ENCODE peak calls at places on chromosomes 12 and 14, in six cellular contexts. U, C, H, Y, J and P are unnamed samples.

GRCh38 chr12:71046215-71046614 is 111.6 kb downstream of the TSPAN8 start:
- DNase-seq in U (no peak), C (no peak), H (no peak), Y (no peak), J (no peak), P (no peak)

GRCh38 chr12:10283028-10283427 is 24.6 kb upstream of the KLRD1 start:
- DNase-seq in U (no peak), C (no peak), H (no peak), Y (no peak), J (no peak), P (no peak)

GRCh38 chr12:131395971-131396573 is 314.8 kb upstream of the SFSWAP start:
- DNase-seq in U (no peak), C (no peak), H (no peak), Y (no peak), J (no peak), P (no peak)

GRCh38 chr14:63551338-63551737 is 8.2 kb upstream of the PPP2R5E start:
- DNase-seq in U (no peak), C (no peak), H (no peak), Y (no peak), J (no peak), P (no peak)

GRCh38 chr12:52208424-52209165 is 16.8 kb upstream of the KRT80 start:
- DNase-seq in U (no peak), C (no peak), H (no peak), Y (no peak), J (no peak), P (no peak)

GRCh38 chr14:64741200-64741599 is 37.0 kb downstream of the PLEKHG3 start:
- DNase-seq in U (no peak), C (no peak), H (no peak), Y (no peak), J (no peak), P (no peak)

GRCh38 chr14:52365071-52365470 is 51.0 kb downstream of the PTGER2 start:
- DNase-seq in U (no peak), C (no peak), H (no peak), Y (no peak), J (no peak), P (no peak)

GRCh38 chr14:79278798-79279644 is 932.3 kb downstream of the DIO2 start:
- DNase-seq in U (no peak), C (no peak), H (no peak), Y (peak), J (peak), P (no peak)

GRCh38 chr12:123571343-123571813 is 13.0 kb upstream of the TMED2 start:
- DNase-seq in U (no peak), C (no peak), H (peak), Y (peak), J (peak), P (no peak)

GRCh38 chr14:61320806-61321384 is 484 bp upstream of the PRKCH start:
- DNase-seq in U (no peak), C (no peak), H (no peak), Y (no peak), J (no peak), P (no peak)

GRCh38 chr12:48002773-48003218 is 1.5 kb downstream of the COL2A1 start:
- DNase-seq in U (no peak), C (no peak), H (no peak), Y (peak), J (no peak), P (peak)

GRCh38 chr14:64701660-64702059 is 2.6 kb upstream of the PLEKHG3 start:
- DNase-seq in U (no peak), C (no peak), H (no peak), Y (no peak), J (no peak), P (no peak)

GRCh38 chr12:43795716-43796282 is 10.3 kb downstream of the TWF1 start:
- DNase-seq in U (no peak), C (no peak), H (no peak), Y (no peak), J (peak), P (no peak)

GRCh38 chr14:100781952-100782351 is 44.0 kb upstream of the MEG3 start:
- DNase-seq in U (no peak), C (no peak), H (no peak), Y (no peak), J (no peak), P (no peak)

GRCh38 chr14:65044596-65044959 is 57.7 kb downstream of the MAX start:
- DNase-seq in U (no peak), C (no peak), H (peak), Y (no peak), J (no peak), P (no peak)

GRCh38 chr12:92860521-92860920 is 68.6 kb downstream of the EEA1 start:
- DNase-seq in U (no peak), C (no peak), H (no peak), Y (no peak), J (no peak), P (no peak)

GRCh38 chr12:132522586-132523380 is 32.8 kb downstream of the FBRSL1 start:
- DNase-seq in U (no peak), C (no peak), H (no peak), Y (no peak), J (no peak), P (no peak)

GRCh38 chr14:24145700-24146621 is at the start of gene PSME2:
- DNase-seq in U (no peak), C (no peak), H (no peak), Y (no peak), J (no peak), P (no peak)
- TF ChIP-seq POLR2A in U (peak), C (peak), H (no peak), Y (no peak), J (peak), P (peak)

GRCh38 chr12:117061555-117062079 is 37.6 kb downstream of the TESC start:
- DNase-seq in U (no peak), C (no peak), H (no peak), Y (no peak), J (no peak), P (no peak)

GRCh38 chr12:117059156-117059555 is 40.1 kb downstream of the TESC start:
- DNase-seq in U (no peak), C (no peak), H (no peak), Y (no peak), J (no peak), P (no peak)

GRCh38 chr12:117058442-117059072 is 40.7 kb downstream of the TESC start:
- DNase-seq in U (no peak), C (no peak), H (no peak), Y (no peak), J (peak), P (no peak)

GRCh38 chr12:117060927-117061300 is 38.3 kb downstream of the TESC start:
- DNase-seq in U (no peak), C (no peak), H (no peak), Y (no peak), J (no peak), P (no peak)

DNA sequence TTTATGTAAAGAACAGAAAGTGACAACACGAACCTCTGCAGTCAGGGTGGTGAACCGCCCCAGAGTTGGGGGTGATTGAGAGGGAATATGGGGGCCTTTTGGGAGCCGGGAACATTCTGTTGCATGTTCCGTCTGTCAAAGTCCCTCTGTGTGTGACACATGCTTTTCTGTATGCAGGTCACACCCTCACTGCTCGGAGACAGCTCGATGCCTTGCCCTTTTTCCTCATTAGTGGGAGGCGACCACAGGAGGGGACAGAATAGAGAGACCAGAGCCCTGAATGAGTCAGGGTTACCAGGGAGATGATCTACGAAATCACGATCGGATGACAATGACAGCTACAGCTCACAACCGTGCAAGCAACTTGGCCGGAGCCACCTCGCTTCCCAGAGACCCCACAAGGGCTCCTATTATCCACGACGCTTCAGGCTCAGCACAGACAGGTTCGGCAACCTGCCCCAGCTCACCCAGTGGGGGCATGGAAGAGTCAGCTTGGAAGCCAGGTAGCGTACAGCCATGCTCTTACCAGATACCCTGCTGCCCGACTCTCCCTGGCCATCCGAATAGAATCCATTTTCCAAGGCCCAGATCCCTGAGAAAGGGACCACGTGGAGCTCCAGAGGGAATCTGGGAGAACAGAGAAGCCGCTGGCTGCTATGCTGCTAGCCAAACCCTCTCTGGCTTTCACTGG is 38.8 kb downstream of the TESC start:
- DNase-seq in U (no peak), C (no peak), H (peak), Y (no peak), J (no peak), P (no peak)
- TF ChIP-seq POLR2AphosphoS5 in U (no peak), C (no peak), H (no peak), Y (no peak), J (no peak), P (no peak)

DNA sequence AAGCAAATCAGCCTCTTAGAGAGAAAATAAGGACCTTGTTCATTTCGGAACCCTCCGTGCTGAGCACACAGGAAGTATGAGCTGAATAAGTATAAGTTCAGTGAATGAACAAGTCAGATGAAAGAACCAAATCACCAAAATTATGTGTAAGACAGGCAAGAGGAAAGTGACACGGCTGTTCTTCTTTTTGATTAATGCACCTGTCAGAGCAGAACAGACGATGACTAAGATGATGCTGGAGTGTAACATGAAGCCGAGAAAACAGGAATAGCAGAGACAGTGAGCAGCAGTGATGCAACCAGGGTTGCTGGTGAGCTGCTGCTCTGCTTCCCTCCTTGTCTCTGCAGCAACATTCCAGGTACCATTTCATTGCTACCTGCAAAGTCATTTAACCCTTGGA is 861.1 kb downstream of the GALC start:
- DNase-seq in U (no peak), C (no peak), H (no peak), Y (no peak), J (no peak), P (no peak)
- TF ChIP-seq TAF1 in U (no peak), C (no peak), H (no peak), Y (no peak), J (no peak), P (no peak)

GRCh38 chr12:113297621-113298471 is 37.1 kb downstream of the SLC8B1 start:
- DNase-seq in U (no peak), C (no peak), H (no peak), Y (no peak), J (no peak), P (no peak)

GRCh38 chr12:113299619-113300237 is 35.2 kb downstream of the SLC8B1 start:
- DNase-seq in U (no peak), C (no peak), H (peak), Y (no peak), J (peak), P (no peak)

GRCh38 chr12:113298472-113298817 is 36.5 kb downstream of the SLC8B1 start:
- DNase-seq in U (no peak), C (no peak), H (no peak), Y (no peak), J (no peak), P (no peak)

GRCh38 chr12:113297214-113297587 is 37.7 kb downstream of the SLC8B1 start:
- DNase-seq in U (no peak), C (no peak), H (no peak), Y (no peak), J (no peak), P (no peak)

GRCh38 chr12:113298861-113299545 is 35.9 kb downstream of the SLC8B1 start:
- DNase-seq in U (no peak), C (no peak), H (no peak), Y (no peak), J (no peak), P (no peak)
- TF ChIP-seq POLR2A in U (no peak), C (no peak), H (no peak), Y (no peak), J (no peak), P (no peak)